ENCODE peak calls at places on chromosomes 1 and 21, in eight cellular contexts. R is tibial nerve, B is thyroid gland, S is K562, X is transverse colon, F is spleen, Y is esophagus muscularis mucosa, T is testis. M is an unnamed sample.

GRCh38 chr1:20725189-20726106 is 7.1 kb downstream of the SH2D5 start:
- DNase-seq in Y (no peak), F (no peak), S (no peak), T (no peak), R (peak), B (peak), X (no peak), M (no peak)

GRCh38 chr1:11982010-11982392 is 1.8 kb downstream of the MFN2 start:
- DNase-seq in F (no peak), B (no peak), S (no peak), R (no peak), Y (no peak), T (no peak), X (no peak), M (no peak)

GRCh38 chr1:241828576-241828975 is 19.4 kb upstream of the EXO1 start:
- DNase-seq in F (no peak), R (no peak), X (no peak), B (no peak), S (no peak), Y (no peak), T (no peak), M (peak)

GRCh38 chr1:51156752-51157151 is 54.7 kb downstream of the C1orf185 start:
- DNase-seq in F (no peak), S (no peak), T (no peak), X (no peak), B (no peak), Y (no peak), R (no peak), M (no peak)

GRCh38 chr1:31870086-31870736 is 54.4 kb upstream of the SPOCD1 start:
- DNase-seq in Y (no peak), S (no peak), T (no peak), X (no peak), F (no peak), R (no peak), B (no peak), M (no peak)

GRCh38 chr21:34280389-34280795 is 83.4 kb upstream of the KCNE2 start:
- DNase-seq in X (peak), R (no peak), T (peak), S (no peak), B (no peak), F (no peak), Y (no peak), M (no peak)

GRCh38 chr1:9207086-9207485 is 27.5 kb upstream of the H6PD start:
- DNase-seq in F (no peak), B (no peak), X (no peak), T (no peak), S (no peak), R (no peak), Y (no peak), M (no peak)

GRCh38 chr1:35725591-35725990 is 6.9 kb upstream of the C1orf216 start:
- DNase-seq in B (no peak), Y (no peak), S (no peak), X (no peak), R (no peak), F (no peak), T (no peak), M (no peak)

GRCh38 chr1:234659538-234659937 is 49.6 kb upstream of the IRF2BP2 start:
- DNase-seq in B (no peak), R (no peak), X (no peak), F (no peak), S (no peak), T (peak), Y (peak), M (no peak)

GRCh38 chr1:11789126-11790067 is 16.4 kb downstream of the MTHFR start:
- DNase-seq in B (no peak), S (no peak), Y (no peak), F (peak), T (no peak), R (no peak), X (no peak), M (peak)

GRCh38 chr1:3465935-3466321 is 11.5 kb downstream of the ARHGEF16 start:
- DNase-seq in F (peak), B (no peak), T (peak), X (no peak), Y (no peak), R (no peak), S (no peak), M (peak)

GRCh38 chr1:68358439-68358838 is 91.3 kb downstream of the RPE65 start:
- DNase-seq in X (no peak), T (no peak), S (no peak), R (no peak), Y (no peak), B (no peak), F (no peak), M (peak)

GRCh38 chr1:211625040-211625439 is 46.1 kb upstream of the SLC30A1 start:
- DNase-seq in F (no peak), S (peak), R (no peak), T (no peak), B (no peak), Y (no peak), X (peak), M (peak)

GRCh38 chr1:226403522-226404034 is 4.3 kb downstream of the PARP1 start:
- DNase-seq in S (peak), R (no peak), T (no peak), X (no peak), B (no peak), Y (no peak), F (no peak), M (no peak)

GRCh38 chr1:54100500-54100899 is 47.1 kb downstream of the TCEANC2 start:
- DNase-seq in S (no peak), X (no peak), F (no peak), T (no peak), Y (no peak), B (no peak), R (no peak), M (no peak)

GRCh38 chr1:220544901-220545303 is 17.0 kb downstream of the MARK1 start:
- DNase-seq in B (peak), S (peak), Y (no peak), F (no peak), X (no peak), T (no peak), R (no peak), M (no peak)

GRCh38 chr1:162133566-162133965 is 64.1 kb downstream of the NOS1AP start:
- DNase-seq in Y (no peak), F (no peak), S (no peak), R (no peak), X (no peak), B (no peak), T (no peak), M (no peak)

GRCh38 chr21:21463456-21463855 is 465.2 kb downstream of the NCAM2 start:
- DNase-seq in B (peak), Y (no peak), F (no peak), T (no peak), R (no peak), S (no peak), X (no peak), M (no peak)

GRCh38 chr1:156858959-156859522 is at the start of gene INSRR:
- DNase-seq in B (no peak), Y (no peak), T (no peak), X (no peak), F (no peak), S (peak), R (no peak), M (no peak)

GRCh38 chr1:236844499-236845271 is 49.6 kb downstream of the MTR start:
- DNase-seq in R (no peak), S (peak), F (no peak), T (peak), B (peak), X (no peak), Y (no peak), M (no peak)

GRCh38 chr21:46116846-46117585 is 19.1 kb downstream of the COL6A2 start:
- DNase-seq in S (no peak), X (peak), T (peak), R (peak), Y (no peak), F (peak), B (no peak), M (peak)

GRCh38 chr1:100458925-100459814 is 78.8 kb upstream of the GPR88 start:
- DNase-seq in X (peak), T (peak), S (peak), Y (no peak), R (peak), F (peak), B (peak), M (peak)

GRCh38 chr1:201617157-201617556 is 78.2 kb downstream of the NAV1 start:
- DNase-seq in R (no peak), X (no peak), T (no peak), Y (no peak), B (no peak), F (no peak), S (no peak), M (no peak)

GRCh38 chr21:28827422-28827821 is 165.3 kb downstream of the LTN1 start:
- DNase-seq in B (no peak), X (no peak), R (no peak), Y (no peak), T (no peak), F (no peak), S (no peak), M (no peak)

GRCh38 chr21:31198575-31198974 is 145.5 kb downstream of the TIAM1 start:
- DNase-seq in T (no peak), S (peak), B (no peak), F (no peak), Y (no peak), R (no peak), X (no peak), M (no peak)

GRCh38 chr1:111290640-111291039 is at the start of gene CHIA:
- DNase-seq in S (no peak), Y (no peak), F (no peak), B (peak), X (no peak), T (peak), R (no peak), M (no peak)

GRCh38 chr1:92957020-92957734 is 4.1 kb downstream of the DIPK1A start:
- DNase-seq in X (no peak), B (no peak), Y (no peak), T (no peak), R (no peak), S (peak), F (no peak), M (no peak)

GRCh38 chr1:203769505-203770343 is 4.7 kb downstream of the LAX1 start:
- DNase-seq in R (peak), T (peak), B (peak), X (peak), F (no peak), S (no peak), Y (peak), M (peak)

GRCh38 chr1:1118893-1119220 is 3.0 kb upstream of the C1orf159 start:
- DNase-seq in S (no peak), Y (no peak), F (peak), B (no peak), R (no peak), X (peak), T (no peak), M (no peak)

DNA sequence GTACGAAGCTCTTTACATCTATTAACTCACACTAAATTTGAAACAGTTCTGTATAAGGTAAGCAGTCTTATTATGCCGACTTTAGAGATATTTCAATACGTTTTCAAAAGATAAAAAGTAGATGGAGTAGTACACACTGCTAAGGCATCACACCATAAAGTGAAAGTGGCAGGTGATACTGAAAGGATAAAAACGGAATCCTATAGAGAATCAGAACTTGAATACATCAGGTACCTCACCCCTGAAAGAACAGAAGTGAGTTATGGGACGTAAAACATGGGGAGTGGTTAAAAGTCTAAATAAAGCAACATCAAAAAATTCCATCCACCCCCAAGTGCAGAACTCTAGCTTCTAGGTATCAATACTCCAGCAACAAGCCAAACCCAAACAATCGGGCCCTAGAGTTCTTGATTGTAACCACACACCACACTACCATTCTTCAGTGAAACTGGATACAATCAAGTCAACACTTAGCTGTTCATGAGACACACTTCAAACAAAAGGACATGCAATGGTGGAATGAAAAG is 142.6 kb downstream of the SMYD3 start:
- DNase-seq in T (no peak), B (no peak), Y (no peak), X (no peak), R (no peak), F (no peak), S (no peak), M (no peak)
- H3K4me3 ChIP-seq in T (no peak), B (no peak), Y (no peak), X (no peak), R (no peak), F (no peak), S (no peak), M (no peak)

GRCh38 chr1:109765896-109766615 is 2.3 kb upstream of the EPS8L3 start:
- DNase-seq in B (no peak), X (peak), T (peak), Y (no peak), R (no peak), S (no peak), F (peak), M (peak)
- TF ChIP-seq POLR2A in B (no peak), X (peak), T (no peak), Y (no peak), R (no peak), S (no peak), F (no peak), M (no peak)

DNA sequence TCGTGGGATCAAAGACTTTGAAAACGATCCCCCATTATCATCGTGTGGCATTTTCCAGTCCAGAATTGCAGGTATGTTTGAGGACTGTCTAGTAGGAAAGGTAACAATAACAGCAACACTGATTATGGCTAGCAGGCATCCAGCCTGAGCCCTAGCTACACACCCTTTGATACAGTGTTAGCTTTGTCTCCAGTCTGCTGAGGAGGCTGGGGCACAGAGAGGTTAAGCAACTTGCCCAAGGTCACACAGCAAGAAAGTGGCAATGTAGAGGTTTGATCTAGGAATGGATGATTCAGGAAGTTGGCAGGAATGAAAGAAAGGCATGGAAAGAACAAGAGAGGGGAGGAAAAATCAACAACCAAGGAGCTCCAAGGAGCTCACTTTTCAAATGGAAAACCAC is 31.2 kb downstream of the UBASH3A start:
- DNase-seq in T (no peak), F (no peak), S (no peak), B (no peak), Y (no peak), X (no peak), R (no peak), M (no peak)
- H3K4me3 ChIP-seq in T (no peak), F (no peak), S (no peak), B (no peak), Y (no peak), X (no peak), R (no peak), M (no peak)

DNA sequence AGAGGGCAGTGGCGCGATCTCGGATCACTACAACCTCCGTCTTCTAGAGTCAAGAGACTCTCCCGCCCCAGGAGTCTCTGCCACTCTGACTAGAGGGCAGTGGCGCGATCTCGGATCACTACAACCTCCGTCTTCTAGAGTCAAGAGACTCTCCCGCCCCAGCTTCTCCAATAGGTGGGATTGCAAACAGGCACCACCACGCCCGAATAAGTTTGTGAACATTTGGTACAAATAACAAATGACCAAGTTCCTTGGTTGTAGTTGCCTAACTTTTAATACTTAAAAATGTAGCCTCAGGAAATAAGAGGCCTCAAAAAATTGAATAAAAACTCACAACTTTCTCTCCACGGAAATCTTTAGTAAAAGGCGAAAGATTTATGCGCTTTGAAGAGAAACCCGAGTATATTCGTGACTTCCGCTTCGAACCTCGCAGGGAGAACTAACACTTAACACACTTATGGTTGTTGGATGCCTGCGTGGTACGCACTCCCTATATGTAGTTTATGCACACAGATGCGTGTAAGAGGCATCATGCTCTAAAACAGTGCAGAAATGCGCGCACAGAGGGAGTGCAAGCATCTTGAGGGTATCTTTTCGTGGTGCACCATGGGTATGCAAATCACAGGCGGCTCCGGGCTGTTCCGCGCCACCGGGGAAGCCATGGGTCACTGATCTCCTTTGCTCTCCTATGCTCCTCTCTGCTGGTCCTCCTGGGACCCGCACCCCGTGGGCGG is 11.4 kb downstream of the BTBD19 start:
- DNase-seq in T (peak), B (peak), R (peak), S (peak), Y (no peak), F (peak), X (peak), M (peak)
- TF ChIP-seq POLR2A in T (peak), B (no peak), R (peak), S (peak), Y (peak), F (peak), X (peak), M (peak)

GRCh38 chr1:200037904-200038644 is 10.6 kb downstream of the NR5A2 start:
- DNase-seq in F (no peak), T (no peak), X (no peak), Y (no peak), B (no peak), R (no peak), S (no peak), M (no peak)

GRCh38 chr1:200039849-200040479 is 12.5 kb downstream of the NR5A2 start:
- DNase-seq in S (no peak), Y (no peak), T (no peak), B (no peak), X (no peak), F (no peak), R (no peak), M (no peak)

GRCh38 chr1:200037501-200037900 is 10.0 kb downstream of the NR5A2 start:
- DNase-seq in B (no peak), X (no peak), R (no peak), S (no peak), Y (no peak), F (no peak), T (no peak), M (no peak)

GRCh38 chr1:200038987-200039848 is 11.7 kb downstream of the NR5A2 start:
- DNase-seq in T (no peak), X (peak), B (peak), Y (no peak), F (peak), S (no peak), R (no peak), M (peak)

GRCh38 chr1:200038645-200038986 is 11.1 kb downstream of the NR5A2 start:
- DNase-seq in B (no peak), T (no peak), F (no peak), R (no peak), Y (no peak), S (no peak), X (peak), M (no peak)
- H3K4me3 ChIP-seq in B (no peak), T (peak), F (peak), R (peak), Y (peak), S (no peak), X (peak), M (peak)

DNA sequence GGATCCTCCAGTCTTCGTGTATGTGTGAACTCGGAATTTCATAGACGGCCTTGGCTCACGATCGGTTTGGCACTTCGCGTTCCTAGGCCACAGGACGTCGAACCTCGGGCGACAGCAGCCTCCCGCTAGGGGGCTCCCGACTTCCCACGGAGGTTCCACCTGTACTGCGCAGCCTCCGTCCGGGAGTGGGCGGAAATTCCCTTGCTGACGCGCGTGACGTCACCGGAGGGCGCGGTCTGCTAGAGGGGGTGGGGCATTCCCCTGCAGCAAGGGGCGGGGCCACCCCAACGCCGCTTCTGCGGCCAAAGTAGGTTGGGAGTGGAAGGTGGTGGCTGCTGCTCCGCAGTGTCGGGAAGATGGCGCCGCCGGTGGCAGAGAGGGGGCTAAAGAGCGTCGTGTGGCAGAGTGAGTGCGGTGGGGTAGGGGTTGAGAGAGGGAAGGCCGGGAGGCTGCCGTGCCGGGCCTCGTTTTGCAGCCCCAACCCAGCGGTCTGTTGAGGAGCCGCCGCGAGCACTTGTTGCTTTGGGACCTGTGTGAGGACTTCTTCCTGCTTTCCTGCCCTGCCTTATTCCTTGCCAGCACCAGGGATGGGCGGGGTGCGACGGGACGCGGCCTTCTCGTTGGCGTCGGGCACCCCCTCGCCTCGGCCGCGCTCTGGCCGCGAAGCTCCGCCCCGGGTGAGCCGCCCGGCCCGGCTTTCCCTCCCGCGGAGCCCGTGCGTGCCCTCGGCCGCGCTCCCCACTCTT is at the start of gene STXBP3:
- DNase-seq in S (peak), R (peak), T (peak), X (peak), B (peak), F (peak), Y (peak), M (peak)
- TF ChIP-seq POLR2A in S (peak), R (peak), T (peak), X (peak), B (peak), F (peak), Y (peak), M (peak)

GRCh38 chr1:161088587-161089110 is 709 bp downstream of the NECTIN4 start:
- DNase-seq in F (no peak), T (no peak), B (no peak), X (no peak), Y (no peak), R (no peak), S (no peak), M (no peak)
- H3K4me3 ChIP-seq in F (no peak), T (no peak), B (no peak), X (peak), Y (no peak), R (no peak), S (no peak), M (no peak)

DNA sequence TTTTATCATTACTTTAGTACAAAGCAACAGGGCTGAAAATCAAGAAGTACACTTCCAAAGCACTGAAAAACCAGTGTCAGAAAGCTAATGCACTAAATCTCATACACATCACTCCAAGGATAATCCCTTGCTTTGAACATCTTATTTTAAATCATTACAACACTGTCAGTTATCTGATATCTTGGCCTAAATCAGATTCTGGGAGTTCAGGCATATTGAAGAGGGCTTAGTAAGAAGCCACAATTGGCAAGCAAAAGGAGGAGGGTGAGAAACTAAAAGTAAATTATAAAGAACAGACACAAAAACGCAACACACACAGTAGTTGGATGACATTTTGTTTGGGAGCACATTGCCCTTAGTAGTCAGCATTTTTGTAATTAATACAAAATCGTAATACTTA is 448.4 kb downstream of the PCP4 start:
- DNase-seq in F (no peak), T (no peak), X (no peak), S (no peak), B (no peak), Y (no peak), R (no peak), M (no peak)
- TF ChIP-seq POLR2A in F (no peak), T (no peak), X (no peak), S (no peak), B (no peak), Y (no peak), R (no peak), M (no peak)